ENCODE peak calls at places on chromosome 15, in four cellular contexts. One of them, this sample, is unnamed.

GRCh38 chr15:36756707-36757106 is 177.3 kb downstream of the CDIN1 start:
- DNase-seq in fibroblast of lung: no peak
- DNase-seq in kidney epithelial cell: no peak
- DNase-seq in suprapubic skin: no peak
- DNase-seq in this sample: no peak

GRCh38 chr15:60945196-60945595 is 283.9 kb downstream of the RORA start:
- DNase-seq in fibroblast of lung: no peak
- DNase-seq in kidney epithelial cell: no peak
- DNase-seq in suprapubic skin: peak
- DNase-seq in this sample: no peak

GRCh38 chr15:86347245-86347644 is 267.6 kb downstream of the AGBL1 start:
- DNase-seq in fibroblast of lung: peak
- DNase-seq in kidney epithelial cell: no peak
- DNase-seq in suprapubic skin: no peak
- DNase-seq in this sample: no peak

GRCh38 chr15:51011212-51011611 is 83.5 kb downstream of the TNFAIP8L3 start:
- DNase-seq in fibroblast of lung: no peak
- DNase-seq in kidney epithelial cell: no peak
- DNase-seq in suprapubic skin: no peak
- DNase-seq in this sample: no peak

GRCh38 chr15:36525430-36525829 is 54.0 kb upstream of the CDIN1 start:
- DNase-seq in fibroblast of lung: no peak
- DNase-seq in kidney epithelial cell: no peak
- DNase-seq in suprapubic skin: no peak
- DNase-seq in this sample: no peak

GRCh38 chr15:93024293-93024692 is 64.7 kb downstream of the RGMA start:
- DNase-seq in fibroblast of lung: no peak
- DNase-seq in kidney epithelial cell: no peak
- DNase-seq in suprapubic skin: no peak
- DNase-seq in this sample: no peak

GRCh38 chr15:34610388-34610787 is 26.9 kb upstream of the GOLGA8B start:
- DNase-seq in fibroblast of lung: no peak
- DNase-seq in kidney epithelial cell: no peak
- DNase-seq in suprapubic skin: no peak
- DNase-seq in this sample: no peak

GRCh38 chr15:53530762-53531161 is 228.7 kb downstream of the WDR72 start:
- DNase-seq in fibroblast of lung: no peak
- DNase-seq in kidney epithelial cell: peak
- DNase-seq in suprapubic skin: no peak
- DNase-seq in this sample: no peak

GRCh38 chr15:81155375-81156218 is 21.5 kb downstream of the CFAP161 start:
- DNase-seq in fibroblast of lung: peak
- DNase-seq in kidney epithelial cell: no peak
- DNase-seq in suprapubic skin: peak
- DNase-seq in this sample: no peak

GRCh38 chr15:40320931-40321371 is 2.5 kb upstream of the INAFM2 start:
- DNase-seq in fibroblast of lung: peak
- DNase-seq in kidney epithelial cell: no peak
- DNase-seq in suprapubic skin: no peak
- DNase-seq in this sample: no peak

DNA sequence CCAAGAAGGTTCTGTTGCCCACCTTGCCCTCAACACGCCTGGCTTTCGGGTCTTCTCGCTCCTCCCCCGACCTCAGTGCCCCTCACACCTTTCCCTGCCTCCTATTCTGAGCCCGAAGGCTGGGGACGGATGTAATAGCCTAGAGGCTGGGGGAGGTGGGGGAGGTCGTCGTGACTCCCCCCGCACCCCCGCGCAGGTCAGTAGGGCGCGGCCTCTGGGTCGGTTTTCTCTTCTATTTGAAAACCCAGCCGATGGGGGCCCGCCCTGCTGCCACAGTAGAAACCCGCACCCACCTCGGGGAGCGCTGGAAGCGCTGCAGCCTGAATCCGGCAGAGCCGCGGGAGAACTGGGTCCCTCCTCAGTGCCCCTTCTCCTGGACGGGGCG is 1.0 kb upstream of the RBPMS2 start:
- DNase-seq in fibroblast of lung: no peak
- DNase-seq in kidney epithelial cell: no peak
- DNase-seq in suprapubic skin: no peak
- DNase-seq in this sample: no peak
- H3K4me3 ChIP-seq in fibroblast of lung: no peak
- H3K4me3 ChIP-seq in kidney epithelial cell: peak
- H3K4me3 ChIP-seq in suprapubic skin: peak
- H3K4me3 ChIP-seq in this sample: peak

GRCh38 chr15:70954733-70955132 is 62.1 kb downstream of the LRRC49 start:
- DNase-seq in fibroblast of lung: no peak
- DNase-seq in kidney epithelial cell: no peak
- DNase-seq in suprapubic skin: no peak
- DNase-seq in this sample: no peak
- TF ChIP-seq CTCF in fibroblast of lung: no peak
- TF ChIP-seq CTCF in kidney epithelial cell: no peak
- TF ChIP-seq CTCF in suprapubic skin: no peak
- TF ChIP-seq CTCF in this sample: no peak

GRCh38 chr15:96359772-96360498 is 29.4 kb downstream of the NR2F2 start:
- DNase-seq in fibroblast of lung: peak
- DNase-seq in kidney epithelial cell: no peak
- DNase-seq in suprapubic skin: no peak
- DNase-seq in this sample: no peak
- H3K4me3 ChIP-seq in fibroblast of lung: peak
- H3K4me3 ChIP-seq in kidney epithelial cell: peak
- H3K4me3 ChIP-seq in suprapubic skin: peak
- H3K4me3 ChIP-seq in this sample: peak

GRCh38 chr15:75044258-75044878 is 21.0 kb downstream of the PPCDC start:
- DNase-seq in fibroblast of lung: no peak
- DNase-seq in kidney epithelial cell: no peak
- DNase-seq in suprapubic skin: no peak
- DNase-seq in this sample: no peak

GRCh38 chr15:75045332-75046015 is 22.1 kb downstream of the PPCDC start:
- DNase-seq in fibroblast of lung: no peak
- DNase-seq in kidney epithelial cell: no peak
- DNase-seq in suprapubic skin: no peak
- DNase-seq in this sample: no peak

GRCh38 chr15:75043509-75044257 is 20.3 kb downstream of the PPCDC start:
- DNase-seq in fibroblast of lung: peak
- DNase-seq in kidney epithelial cell: peak
- DNase-seq in suprapubic skin: peak
- DNase-seq in this sample: peak

GRCh38 chr15:75038948-75039533 is 15.7 kb downstream of the PPCDC start:
- DNase-seq in fibroblast of lung: no peak
- DNase-seq in kidney epithelial cell: no peak
- DNase-seq in suprapubic skin: no peak
- DNase-seq in this sample: no peak

DNA sequence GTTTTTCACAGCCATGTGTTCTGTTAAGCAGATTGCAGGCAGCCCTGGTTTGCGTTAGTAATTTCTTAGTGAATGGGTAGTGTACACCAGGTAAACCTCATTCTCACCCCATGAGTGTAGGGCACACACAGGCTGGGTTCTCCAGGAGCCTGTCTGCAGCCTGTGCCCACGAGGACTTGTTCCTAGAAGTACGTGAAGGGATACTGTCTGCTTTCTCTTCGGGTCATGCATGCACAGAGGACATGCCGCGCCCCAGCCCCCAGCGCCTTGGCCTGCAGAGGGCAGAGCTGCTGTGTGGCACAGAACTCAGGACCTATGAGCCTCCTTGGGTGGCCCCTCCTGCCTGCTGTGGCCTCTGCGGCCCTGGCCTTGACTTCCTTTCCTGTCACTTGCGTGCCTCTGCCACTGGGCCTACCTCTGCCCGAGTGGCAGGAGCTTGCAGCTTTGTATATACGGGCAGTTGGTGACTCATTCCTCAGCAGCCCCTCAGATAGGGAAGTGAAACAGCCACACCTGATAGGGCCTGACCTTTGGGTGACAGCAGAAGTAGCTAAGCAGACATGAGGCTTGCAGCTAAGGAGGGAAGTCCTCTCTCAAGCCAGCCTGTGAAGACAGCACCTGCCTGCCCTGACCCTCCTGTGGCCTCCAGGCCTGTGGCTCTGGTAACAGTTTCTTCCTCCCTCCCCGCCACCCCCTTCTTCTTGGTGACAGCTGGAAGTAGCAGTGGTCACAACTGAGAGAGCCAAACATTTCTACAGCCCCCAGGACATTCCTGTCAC is 19.5 kb downstream of the PPCDC start:
- DNase-seq in fibroblast of lung: peak
- DNase-seq in kidney epithelial cell: no peak
- DNase-seq in suprapubic skin: peak
- DNase-seq in this sample: no peak
- TF ChIP-seq CTCF in fibroblast of lung: peak
- TF ChIP-seq CTCF in kidney epithelial cell: peak
- TF ChIP-seq CTCF in suprapubic skin: peak
- TF ChIP-seq CTCF in this sample: peak

GRCh38 chr15:43519207-43519606 is 1.8 kb downstream of the MAP1A start:
- DNase-seq in fibroblast of lung: no peak
- DNase-seq in kidney epithelial cell: no peak
- DNase-seq in suprapubic skin: no peak
- DNase-seq in this sample: no peak
- H3K4me3 ChIP-seq in fibroblast of lung: peak
- H3K4me3 ChIP-seq in kidney epithelial cell: no peak
- H3K4me3 ChIP-seq in suprapubic skin: no peak
- H3K4me3 ChIP-seq in this sample: peak

This sample was measured in AG04449.